ENCODE peak calls at places on chromosome 22, in eight cellular contexts. One of them, this sample, is unnamed.

GRCh38 chr22:19859861-19860510 is 5.3 kb upstream of the GNB1L start:
- DNase-seq in neuronal stem cell: no peak
- DNase-seq in CD8-positive, alpha-beta memory T cell: no peak
- DNase-seq in activated CD4-positive, alpha-beta memory T cell treated with anti-CD3 and anti-CD28 coated beads, Interleukin-2, amount 10 ng/mL, durations not matched to agents 7 days and 5 days: no peak
- DNase-seq in lower lobe of right lung: no peak
- DNase-seq in adrenal gland: no peak
- DNase-seq in HT1080: no peak
- DNase-seq in naive B cell: no peak
- DNase-seq in this sample: no peak

GRCh38 chr22:48898524-48899377 is 928.9 kb downstream of the BRD1 start:
- DNase-seq in neuronal stem cell: no peak
- DNase-seq in CD8-positive, alpha-beta memory T cell: no peak
- DNase-seq in activated CD4-positive, alpha-beta memory T cell treated with anti-CD3 and anti-CD28 coated beads, Interleukin-2, amount 10 ng/mL, durations not matched to agents 7 days and 5 days: no peak
- DNase-seq in lower lobe of right lung: no peak
- DNase-seq in adrenal gland: no peak
- DNase-seq in HT1080: no peak
- DNase-seq in naive B cell: no peak
- DNase-seq in this sample: no peak

GRCh38 chr22:30776476-30776875 is 81.8 kb downstream of the OSBP2 start:
- DNase-seq in neuronal stem cell: no peak
- DNase-seq in CD8-positive, alpha-beta memory T cell: no peak
- DNase-seq in activated CD4-positive, alpha-beta memory T cell treated with anti-CD3 and anti-CD28 coated beads, Interleukin-2, amount 10 ng/mL, durations not matched to agents 7 days and 5 days: no peak
- DNase-seq in lower lobe of right lung: no peak
- DNase-seq in adrenal gland: no peak
- DNase-seq in HT1080: no peak
- DNase-seq in naive B cell: no peak
- DNase-seq in this sample: no peak

GRCh38 chr22:39179841-39180335 is 27.4 kb upstream of the CBX7 start:
- DNase-seq in neuronal stem cell: no peak
- DNase-seq in CD8-positive, alpha-beta memory T cell: no peak
- DNase-seq in activated CD4-positive, alpha-beta memory T cell treated with anti-CD3 and anti-CD28 coated beads, Interleukin-2, amount 10 ng/mL, durations not matched to agents 7 days and 5 days: no peak
- DNase-seq in lower lobe of right lung: no peak
- DNase-seq in adrenal gland: no peak
- DNase-seq in HT1080: no peak
- DNase-seq in naive B cell: no peak
- DNase-seq in this sample: no peak

GRCh38 chr22:45233827-45234226 is 6.9 kb downstream of the KIAA0930 start:
- DNase-seq in neuronal stem cell: no peak
- DNase-seq in CD8-positive, alpha-beta memory T cell: no peak
- DNase-seq in activated CD4-positive, alpha-beta memory T cell treated with anti-CD3 and anti-CD28 coated beads, Interleukin-2, amount 10 ng/mL, durations not matched to agents 7 days and 5 days: no peak
- DNase-seq in lower lobe of right lung: no peak
- DNase-seq in adrenal gland: no peak
- DNase-seq in HT1080: no peak
- DNase-seq in naive B cell: no peak
- DNase-seq in this sample: no peak

GRCh38 chr22:50252081-50253045 is 1.3 kb upstream of the HDAC10 start:
- DNase-seq in neuronal stem cell: peak
- DNase-seq in CD8-positive, alpha-beta memory T cell: peak
- DNase-seq in activated CD4-positive, alpha-beta memory T cell treated with anti-CD3 and anti-CD28 coated beads, Interleukin-2, amount 10 ng/mL, durations not matched to agents 7 days and 5 days: peak
- DNase-seq in lower lobe of right lung: peak
- DNase-seq in adrenal gland: peak
- DNase-seq in HT1080: peak
- DNase-seq in naive B cell: peak
- DNase-seq in this sample: peak

GRCh38 chr22:47696776-47697175 is 934.3 kb downstream of the TBC1D22A start:
- DNase-seq in neuronal stem cell: no peak
- DNase-seq in CD8-positive, alpha-beta memory T cell: no peak
- DNase-seq in activated CD4-positive, alpha-beta memory T cell treated with anti-CD3 and anti-CD28 coated beads, Interleukin-2, amount 10 ng/mL, durations not matched to agents 7 days and 5 days: no peak
- DNase-seq in lower lobe of right lung: no peak
- DNase-seq in adrenal gland: no peak
- DNase-seq in HT1080: no peak
- DNase-seq in naive B cell: no peak
- DNase-seq in this sample: no peak

GRCh38 chr22:47196493-47196849 is 434.0 kb downstream of the TBC1D22A start:
- DNase-seq in neuronal stem cell: no peak
- DNase-seq in CD8-positive, alpha-beta memory T cell: no peak
- DNase-seq in activated CD4-positive, alpha-beta memory T cell treated with anti-CD3 and anti-CD28 coated beads, Interleukin-2, amount 10 ng/mL, durations not matched to agents 7 days and 5 days: peak
- DNase-seq in lower lobe of right lung: no peak
- DNase-seq in adrenal gland: no peak
- DNase-seq in HT1080: no peak
- DNase-seq in naive B cell: no peak
- DNase-seq in this sample: no peak

GRCh38 chr22:25564979-25565677 is 653 bp downstream of the GRK3 start:
- DNase-seq in neuronal stem cell: no peak
- DNase-seq in CD8-positive, alpha-beta memory T cell: peak
- DNase-seq in activated CD4-positive, alpha-beta memory T cell treated with anti-CD3 and anti-CD28 coated beads, Interleukin-2, amount 10 ng/mL, durations not matched to agents 7 days and 5 days: peak
- DNase-seq in lower lobe of right lung: peak
- DNase-seq in adrenal gland: no peak
- DNase-seq in HT1080: no peak
- DNase-seq in naive B cell: peak
- DNase-seq in this sample: peak

GRCh38 chr22:40421941-40422340 is 51.5 kb downstream of the SGSM3 start:
- DNase-seq in neuronal stem cell: no peak
- DNase-seq in CD8-positive, alpha-beta memory T cell: no peak
- DNase-seq in activated CD4-positive, alpha-beta memory T cell treated with anti-CD3 and anti-CD28 coated beads, Interleukin-2, amount 10 ng/mL, durations not matched to agents 7 days and 5 days: no peak
- DNase-seq in lower lobe of right lung: no peak
- DNase-seq in adrenal gland: peak
- DNase-seq in HT1080: no peak
- DNase-seq in naive B cell: no peak
- DNase-seq in this sample: no peak

This sample was measured in ELR.